ENCODE peak calls at places on chromosomes 7 and 10, in seven cellular contexts. H is heart right ventricle, S is thyroid gland, B is body of pancreas, K is left ventricle myocardium inferior, W is heart left ventricle, P is neuronal stem cell. Q is an unnamed sample. For H3K4me1, the result is how much of the 10 kb centered on the place peaks cover.

GRCh38 chr10:70575874-70576802 is 26.4 kb downstream of the PRF1 start:
- DNase-seq in S (peak), W (no peak), P (no peak), B (peak), K (peak), H (peak), Q (no peak)

GRCh38 chr10:121240556-121240955 is 357.7 kb downstream of the FGFR2 start:
- DNase-seq in S (no peak), H (no peak), K (no peak), W (no peak), P (no peak), B (no peak), Q (no peak)

GRCh38 chr7:117086788-117087187 is 133.5 kb downstream of the ST7 start:
- DNase-seq in W (no peak), H (no peak), B (no peak), S (no peak), P (no peak), K (no peak), Q (no peak)

GRCh38 chr10:98919899-98920298 is 315.8 kb downstream of the HPSE2 start:
- DNase-seq in P (no peak), K (no peak), B (no peak), H (no peak), W (no peak), S (no peak), Q (no peak)

GRCh38 chr10:102673961-102674511 is 29.8 kb downstream of the TRIM8 start:
- DNase-seq in H (peak), P (peak), S (peak), W (peak), K (peak), B (peak), Q (peak)

GRCh38 chr7:148575640-148576411 is 14.7 kb upstream of the C7orf33 start:
- DNase-seq in B (peak), W (peak), S (peak), H (peak), P (peak), K (peak), Q (peak)

GRCh38 chr10:33381897-33382578 is 47.6 kb upstream of the NRP1 start:
- DNase-seq in W (no peak), B (no peak), K (no peak), H (no peak), S (no peak), P (no peak), Q (no peak)

GRCh38 chr7:41574377-41574776 is 128.5 kb downstream of the INHBA start:
- DNase-seq in K (no peak), S (no peak), B (no peak), W (no peak), P (no peak), H (no peak), Q (no peak)

DNA sequence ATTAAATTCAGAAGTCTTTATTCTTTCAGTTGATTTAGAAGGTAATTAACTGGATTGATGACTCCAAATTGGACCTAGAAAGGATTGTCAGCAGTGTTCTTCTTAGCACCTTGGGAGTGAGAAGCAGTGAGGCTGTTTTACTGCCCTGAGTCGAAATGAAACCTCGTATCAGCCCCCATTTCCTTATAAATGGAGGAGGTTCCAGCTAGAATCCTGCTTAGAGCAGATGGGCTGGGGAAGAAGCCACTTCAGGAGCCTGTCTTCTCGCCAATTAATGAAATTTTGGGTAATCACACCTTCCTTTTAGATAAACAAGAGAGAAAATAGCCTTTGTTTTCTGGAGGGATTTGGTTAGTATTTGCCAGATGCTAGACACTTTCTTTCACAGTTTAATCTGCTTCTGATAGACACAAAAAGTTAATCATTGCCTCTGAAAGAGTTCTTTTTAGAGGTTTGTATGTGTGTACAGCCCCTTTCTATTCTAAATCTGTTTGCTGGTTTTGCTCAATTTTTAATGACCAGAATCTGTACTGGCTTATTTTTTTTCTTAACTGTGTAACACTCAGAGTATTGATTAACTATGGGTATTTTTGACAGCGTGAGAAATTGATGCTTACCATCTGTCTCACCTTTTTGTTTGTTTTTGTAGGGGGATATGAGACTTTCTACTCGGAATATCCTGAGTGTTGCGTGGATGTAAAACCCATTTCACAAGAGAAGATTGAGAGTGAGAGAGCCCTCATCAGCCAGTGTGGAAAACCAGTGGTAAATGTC is 4.6 kb downstream of the DUSP5 start:
- DNase-seq in B (no peak), S (no peak), K (no peak), P (no peak), W (no peak), H (no peak), Q (no peak)
- H3K4me1 ChIP-seq in B (under half), S (under half), K (half or more), P (under half), W (half or more), H (half or more), Q (half or more)

DNA sequence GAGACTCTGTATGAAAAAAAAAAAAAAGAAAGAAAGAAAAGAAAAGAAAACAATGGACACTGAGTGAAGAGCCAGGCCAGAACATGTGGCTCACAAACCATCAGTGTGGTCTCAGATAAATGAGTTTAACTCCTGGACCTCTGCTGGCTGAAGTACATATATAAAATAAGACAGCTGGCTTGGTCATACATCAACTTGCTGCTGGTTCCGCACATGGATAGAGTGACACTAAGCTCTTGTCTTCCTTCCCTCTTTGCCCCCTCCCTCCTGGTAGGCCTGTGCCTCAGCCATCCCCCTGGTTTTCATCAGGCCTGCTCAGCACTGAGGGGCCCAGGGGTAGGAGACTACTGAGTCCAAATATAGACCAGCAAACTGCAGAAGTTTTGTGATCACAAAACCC is 58.1 kb upstream of the DGKI start:
- DNase-seq in K (no peak), W (no peak), B (no peak), H (no peak), S (no peak), P (no peak), Q (no peak)
- H3K27ac ChIP-seq in K (no peak), W (no peak), B (no peak), H (no peak), S (peak), P (no peak), Q (no peak)

GRCh38 chr7:43785425-43785824 is 26.9 kb downstream of the BLVRA start:
- DNase-seq in P (no peak), K (no peak), B (no peak), W (no peak), S (no peak), H (no peak), Q (no peak)

GRCh38 chr7:43784030-43785001 is 25.8 kb downstream of the BLVRA start:
- DNase-seq in B (no peak), P (no peak), H (no peak), S (no peak), K (no peak), W (no peak), Q (no peak)

GRCh38 chr7:43779032-43779812 is 20.7 kb downstream of the BLVRA start:
- DNase-seq in P (no peak), B (no peak), K (no peak), H (no peak), W (no peak), S (no peak), Q (no peak)

GRCh38 chr7:43782768-43783555 is 24.5 kb downstream of the BLVRA start:
- DNase-seq in W (no peak), S (no peak), B (no peak), H (no peak), P (no peak), K (no peak), Q (no peak)

GRCh38 chr7:43781726-43782607 is 23.5 kb downstream of the BLVRA start:
- DNase-seq in W (no peak), K (no peak), H (no peak), P (no peak), B (no peak), S (no peak), Q (no peak)
- H3K4me1 ChIP-seq in W (under half), K (under half), H (under half), P (under half), B (under half), S (under half), Q (under half)

DNA sequence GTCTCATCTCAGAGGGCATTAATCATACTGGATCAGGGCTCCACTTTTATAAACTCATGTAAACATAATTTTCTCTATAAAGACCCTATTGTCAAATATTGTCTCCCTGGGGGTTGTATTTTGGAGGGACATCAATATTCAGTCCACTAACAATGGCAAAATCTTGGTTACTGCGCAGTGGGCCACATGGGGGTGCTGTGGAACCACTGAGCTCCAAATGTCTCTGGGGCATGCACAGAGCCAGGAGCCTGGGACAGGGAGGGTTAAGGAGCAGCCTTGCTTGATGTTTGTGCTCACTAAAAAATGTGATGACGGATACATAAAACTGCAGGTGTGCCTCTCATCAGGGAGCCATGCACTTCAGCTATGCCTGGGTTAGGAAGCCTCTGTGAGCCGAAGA is 62.1 kb upstream of the PRSS58 start:
- DNase-seq in P (no peak), B (no peak), H (no peak), S (no peak), W (no peak), K (no peak), Q (no peak)
- H3K27ac ChIP-seq in P (no peak), B (no peak), H (no peak), S (no peak), W (no peak), K (no peak), Q (no peak)

DNA sequence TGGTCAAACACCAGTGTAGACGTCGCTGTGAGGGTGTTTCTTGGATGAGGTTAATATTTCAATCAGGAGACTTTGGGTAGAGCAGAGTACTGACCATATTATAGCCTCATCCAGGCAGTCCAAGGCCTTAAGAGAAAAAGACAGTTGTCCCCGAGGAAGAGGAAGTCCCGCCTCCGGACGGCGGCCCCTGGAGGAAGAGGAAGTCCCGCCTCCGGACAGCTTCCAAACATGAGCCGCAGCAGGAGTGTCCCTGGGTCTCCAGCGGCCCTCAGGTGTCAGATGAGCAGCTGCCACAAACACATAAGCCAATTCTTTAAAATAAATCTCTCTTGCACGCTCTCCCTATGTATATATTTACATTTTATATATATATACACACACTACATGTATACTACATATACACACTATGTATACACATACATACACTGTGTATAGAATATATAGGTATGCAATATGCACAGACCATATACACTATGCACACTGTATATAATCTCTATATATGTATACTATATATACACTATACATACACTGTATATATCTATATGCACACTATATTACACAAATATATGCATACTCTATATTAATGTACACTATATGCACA is 37.5 kb downstream of the PWWP2B start:
- DNase-seq in P (no peak), S (no peak), W (peak), H (peak), B (peak), K (peak), Q (peak)
- H3K4me1 ChIP-seq in P (under half), S (under half), W (under half), H (under half), B (under half), K (under half), Q (under half)

GRCh38 chr10:76442113-76442512 is 1010.7 kb downstream of the LRMDA start:
- DNase-seq in B (no peak), P (no peak), H (no peak), K (no peak), S (no peak), W (no peak), Q (no peak)

GRCh38 chr10:76444034-76444800 is 1012.8 kb downstream of the LRMDA start:
- DNase-seq in H (no peak), K (peak), P (no peak), S (no peak), B (peak), W (no peak), Q (no peak)
- H3K27ac ChIP-seq in H (peak), K (peak), P (no peak), S (no peak), B (no peak), W (no peak), Q (no peak)

Q was measured in left lung.